ENCODE peak calls at places on chromosomes 2 and 18, in five cellular contexts. L is A549, V is neural progenitor cell, U is OCI-LY7, C is GM23248. O is an unnamed sample. For H3K9me3, the result is how much of the 10 kb centered on the place peaks cover.

GRCh38 chr2:74250189-74250631 is 51.8 kb downstream of the MTHFD2 start:
- DNase-seq in L (peak), V (peak), U (peak), C (peak), O (peak)

GRCh38 chr2:63652063-63652985 is 63.6 kb downstream of the MDH1 start:
- DNase-seq in L (no peak), V (no peak), U (no peak), C (no peak), O (no peak)

GRCh38 chr18:3060667-3061580 is 48.0 kb upstream of the LPIN2 start:
- DNase-seq in L (no peak), V (no peak), U (peak), C (no peak), O (no peak)

GRCh38 chr2:196515041-196515440 is 124.5 kb upstream of the CCDC150 start:
- DNase-seq in L (no peak), V (no peak), U (no peak), C (no peak), O (no peak)

GRCh38 chr2:102489646-102490045 is 16.6 kb downstream of the SLC9A4 start:
- DNase-seq in L (no peak), V (no peak), U (no peak), C (no peak), O (no peak)

GRCh38 chr2:240600451-240600961 is 14.0 kb downstream of the CAPN10 start:
- DNase-seq in L (no peak), V (no peak), U (no peak), C (no peak), O (no peak)

GRCh38 chr18:23494992-23495391 is 8.3 kb upstream of the RMC1 start:
- DNase-seq in L (no peak), V (peak), U (no peak), C (no peak), O (no peak)

GRCh38 chr2:14516844-14517243 is 115.7 kb upstream of the LRATD1 start:
- DNase-seq in L (no peak), V (no peak), U (no peak), C (peak), O (peak)

DNA sequence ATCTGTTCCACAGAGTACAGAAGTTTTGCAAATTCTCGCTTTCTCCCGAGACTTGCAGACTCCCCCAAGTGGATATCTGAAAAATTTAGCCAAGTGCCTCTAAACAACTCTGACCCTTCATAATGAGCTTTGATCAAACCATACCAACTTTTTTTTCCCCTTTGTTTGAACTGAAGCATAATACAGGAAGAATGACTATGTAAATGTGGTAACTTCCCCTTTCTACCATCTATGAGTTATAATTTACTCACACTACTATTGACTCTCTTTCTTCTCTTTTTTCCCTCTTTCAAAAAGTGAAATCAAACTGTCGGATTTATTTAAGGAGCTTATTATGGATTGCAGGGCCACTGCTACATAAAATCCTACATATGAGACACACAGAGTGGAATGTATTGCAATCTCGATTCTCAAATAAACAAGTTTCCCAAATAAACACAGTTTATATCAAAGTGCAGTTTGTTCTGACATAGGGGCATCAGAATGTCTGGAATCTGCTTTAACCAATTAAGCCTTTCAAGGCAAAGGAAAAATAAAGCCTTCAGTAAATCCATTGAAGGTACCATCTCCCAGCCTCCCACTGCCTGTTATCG is 1.4 kb upstream of the ZNF804A start:
- DNase-seq in L (no peak), V (peak), U (peak), C (peak), O (peak)
- H3K4me2 ChIP-seq in L (peak), V (peak), U (peak), C (peak), O (peak)

GRCh38 chr2:176098366-176099158 is 1.0 kb upstream of the HOXD12 start:
- DNase-seq in L (no peak), V (no peak), U (no peak), C (peak), O (no peak)
- H3K9me3 ChIP-seq in L (under half), V (under half), U (under half), C (under half), O (under half)

GRCh38 chr2:7280790-7281189 is 363.6 kb downstream of the RNF144A start:
- DNase-seq in L (no peak), V (no peak), U (no peak), C (no peak), O (no peak)

GRCh38 chr2:7281802-7282201 is 364.6 kb downstream of the RNF144A start:
- DNase-seq in L (no peak), V (no peak), U (no peak), C (no peak), O (no peak)

GRCh38 chr2:7279421-7279949 is 362.3 kb downstream of the RNF144A start:
- DNase-seq in L (no peak), V (no peak), U (no peak), C (no peak), O (no peak)

GRCh38 chr2:7278984-7279383 is 361.8 kb downstream of the RNF144A start:
- DNase-seq in L (no peak), V (no peak), U (no peak), C (no peak), O (no peak)

GRCh38 chr2:7281348-7281747 is 364.1 kb downstream of the RNF144A start:
- DNase-seq in L (no peak), V (no peak), U (no peak), C (no peak), O (no peak)
- H3K4me2 ChIP-seq in L (no peak), V (no peak), U (no peak), C (no peak), O (no peak)

GRCh38 chr18:7844017-7844416 is 276.9 kb downstream of the PTPRM start:
- DNase-seq in L (no peak), V (no peak), U (no peak), C (no peak), O (no peak)

GRCh38 chr18:7846315-7846714 is 279.2 kb downstream of the PTPRM start:
- DNase-seq in L (no peak), V (no peak), U (no peak), C (no peak), O (no peak)

GRCh38 chr18:7844418-7844817 is 277.3 kb downstream of the PTPRM start:
- DNase-seq in L (no peak), V (no peak), U (no peak), C (no peak), O (peak)

GRCh38 chr18:7847357-7847756 is 280.2 kb downstream of the PTPRM start:
- DNase-seq in L (no peak), V (no peak), U (no peak), C (no peak), O (no peak)

DNA sequence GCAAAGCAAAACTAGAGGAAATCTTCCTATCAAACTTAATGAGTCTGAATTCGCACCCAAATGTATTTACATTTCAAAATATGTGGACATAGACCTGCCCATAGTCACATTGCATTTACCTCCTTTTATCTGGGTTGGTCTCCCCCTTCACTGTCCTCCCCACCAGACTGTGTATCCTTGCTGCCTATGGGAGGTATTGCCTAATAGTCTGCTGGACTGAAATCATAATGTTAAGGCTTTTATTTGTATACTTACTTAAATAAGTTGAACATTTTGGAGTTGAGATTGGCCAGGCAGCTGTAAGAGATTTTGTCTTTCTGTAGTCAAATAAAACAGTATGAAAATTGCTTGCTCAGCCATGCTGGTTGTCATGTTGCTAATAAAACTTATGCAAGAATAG is 280.9 kb downstream of the PTPRM start:
- DNase-seq in L (no peak), V (no peak), U (no peak), C (no peak), O (peak)
- H3K9me3 ChIP-seq in L (under half), V (under half), U (under half), C (under half), O (under half)

O was measured in fibroblast of lung.